ENCODE peak calls at places on chromosome 9, in eight cellular contexts. One of them, this sample, is unnamed.

GRCh38 chr9:4796988-4797956 is 4.5 kb downstream of the RCL1 start:
- DNase-seq in keratinocyte: no peak
- DNase-seq in neural progenitor cell: peak; percentile 70
- DNase-seq in fibroblast of the aortic adventitia: peak; percentile 48
- DNase-seq in fibroblast of lung: peak; percentile 32
- DNase-seq in suprapubic skin: no peak
- DNase-seq in fibroblast of pulmonary artery: peak; percentile 62
- DNase-seq in BE2C: peak; percentile 27
- DNase-seq in this sample: no peak

GRCh38 chr9:103942652-103943051 is 151.5 kb upstream of the SMC2 start:
- DNase-seq in neural progenitor cell: no peak
- DNase-seq in fibroblast of pulmonary artery: no peak
- DNase-seq in BE2C: no peak
- DNase-seq in fibroblast of the aortic adventitia: no peak
- DNase-seq in keratinocyte: no peak
- DNase-seq in suprapubic skin: no peak
- DNase-seq in fibroblast of lung: no peak
- DNase-seq in this sample: no peak

GRCh38 chr9:121735792-121736130 is 84.3 kb downstream of the DAB2IP start:
- DNase-seq in suprapubic skin: no peak
- DNase-seq in fibroblast of the aortic adventitia: no peak
- DNase-seq in fibroblast of lung: no peak
- DNase-seq in keratinocyte: no peak
- DNase-seq in fibroblast of pulmonary artery: no peak
- DNase-seq in neural progenitor cell: no peak
- DNase-seq in BE2C: no peak
- DNase-seq in this sample: no peak

GRCh38 chr9:106962615-106963363 is 99.8 kb downstream of the ZNF462 start:
- DNase-seq in keratinocyte: no peak
- DNase-seq in suprapubic skin: no peak
- DNase-seq in fibroblast of pulmonary artery: peak; percentile 94
- DNase-seq in fibroblast of the aortic adventitia: peak; percentile 34
- DNase-seq in fibroblast of lung: peak; percentile 64
- DNase-seq in BE2C: no peak
- DNase-seq in neural progenitor cell: no peak
- DNase-seq in this sample: no peak

GRCh38 chr9:30815585-30815984 is 1568.9 kb upstream of the ACO1 start:
- DNase-seq in suprapubic skin: no peak
- DNase-seq in keratinocyte: no peak
- DNase-seq in fibroblast of the aortic adventitia: no peak
- DNase-seq in neural progenitor cell: peak; percentile 2
- DNase-seq in BE2C: no peak
- DNase-seq in fibroblast of lung: no peak
- DNase-seq in fibroblast of pulmonary artery: peak; percentile 5
- DNase-seq in this sample: no peak

GRCh38 chr9:15786616-15787015 is 233.8 kb downstream of the CCDC171 start:
- DNase-seq in fibroblast of lung: no peak
- DNase-seq in keratinocyte: no peak
- DNase-seq in fibroblast of pulmonary artery: no peak
- DNase-seq in BE2C: no peak
- DNase-seq in neural progenitor cell: no peak
- DNase-seq in suprapubic skin: no peak
- DNase-seq in fibroblast of the aortic adventitia: no peak
- DNase-seq in this sample: no peak

GRCh38 chr9:6428940-6429889 is 16.2 kb downstream of the UHRF2 start:
- DNase-seq in keratinocyte: no peak
- DNase-seq in BE2C: no peak
- DNase-seq in fibroblast of the aortic adventitia: no peak
- DNase-seq in neural progenitor cell: no peak
- DNase-seq in fibroblast of pulmonary artery: no peak
- DNase-seq in fibroblast of lung: no peak
- DNase-seq in suprapubic skin: no peak
- DNase-seq in this sample: no peak

GRCh38 chr9:99828417-99829176 is 6.9 kb downstream of the NR4A3 start:
- DNase-seq in fibroblast of the aortic adventitia: no peak
- DNase-seq in fibroblast of lung: no peak
- DNase-seq in fibroblast of pulmonary artery: no peak
- DNase-seq in BE2C: no peak
- DNase-seq in keratinocyte: no peak
- DNase-seq in suprapubic skin: no peak
- DNase-seq in neural progenitor cell: peak; percentile 81
- DNase-seq in this sample: no peak

GRCh38 chr9:37602817-37603216 is 10.4 kb upstream of the TOMM5 start:
- DNase-seq in fibroblast of pulmonary artery: no peak
- DNase-seq in BE2C: no peak
- DNase-seq in suprapubic skin: no peak
- DNase-seq in fibroblast of lung: no peak
- DNase-seq in keratinocyte: peak; percentile 19
- DNase-seq in neural progenitor cell: no peak
- DNase-seq in fibroblast of the aortic adventitia: no peak
- DNase-seq in this sample: no peak

GRCh38 chr9:124410321-124410913 is 4.8 kb downstream of the PSMB7 start:
- DNase-seq in fibroblast of pulmonary artery: peak; percentile 25
- DNase-seq in fibroblast of the aortic adventitia: peak; percentile 43
- DNase-seq in neural progenitor cell: no peak
- DNase-seq in fibroblast of lung: no peak
- DNase-seq in suprapubic skin: no peak
- DNase-seq in keratinocyte: no peak
- DNase-seq in BE2C: no peak
- DNase-seq in this sample: no peak

GRCh38 chr9:129405831-129406220 is 215.1 kb downstream of the C9orf50 start:
- DNase-seq in fibroblast of lung: no peak
- DNase-seq in keratinocyte: no peak
- DNase-seq in BE2C: no peak
- DNase-seq in suprapubic skin: no peak
- DNase-seq in neural progenitor cell: no peak
- DNase-seq in fibroblast of the aortic adventitia: no peak
- DNase-seq in fibroblast of pulmonary artery: no peak
- DNase-seq in this sample: no peak

GRCh38 chr9:124940894-124941688 is at the start of gene GOLGA1:
- DNase-seq in neural progenitor cell: peak; percentile 99
- DNase-seq in keratinocyte: peak; percentile 64
- DNase-seq in fibroblast of the aortic adventitia: peak; percentile 93
- DNase-seq in fibroblast of pulmonary artery: peak; percentile 95
- DNase-seq in fibroblast of lung: peak; percentile 91
- DNase-seq in suprapubic skin: peak; percentile 97
- DNase-seq in BE2C: peak; percentile 99
- DNase-seq in this sample: peak; percentile 67

GRCh38 chr9:137823986-137824771 is 53.4 kb upstream of the CACNA1B start:
- DNase-seq in neural progenitor cell: no peak
- DNase-seq in fibroblast of lung: no peak
- DNase-seq in BE2C: no peak
- DNase-seq in keratinocyte: no peak
- DNase-seq in suprapubic skin: no peak
- DNase-seq in fibroblast of the aortic adventitia: no peak
- DNase-seq in fibroblast of pulmonary artery: no peak
- DNase-seq in this sample: no peak

GRCh38 chr9:36154213-36154952 is 14.8 kb upstream of the CCIN start:
- DNase-seq in keratinocyte: no peak
- DNase-seq in BE2C: peak; percentile 29
- DNase-seq in fibroblast of lung: peak; percentile 66
- DNase-seq in neural progenitor cell: no peak
- DNase-seq in fibroblast of pulmonary artery: peak; percentile 92
- DNase-seq in fibroblast of the aortic adventitia: peak; percentile 56
- DNase-seq in suprapubic skin: no peak
- DNase-seq in this sample: peak; percentile 71

GRCh38 chr9:80899208-80899607 is 790.1 kb downstream of the TLE1 start:
- DNase-seq in neural progenitor cell: no peak
- DNase-seq in BE2C: no peak
- DNase-seq in keratinocyte: no peak
- DNase-seq in fibroblast of lung: peak; percentile 75
- DNase-seq in fibroblast of the aortic adventitia: peak; percentile 67
- DNase-seq in suprapubic skin: no peak
- DNase-seq in fibroblast of pulmonary artery: peak; percentile 17
- DNase-seq in this sample: no peak

GRCh38 chr9:130143974-130144373 is 28.2 kb upstream of the NCS1 start:
- DNase-seq in neural progenitor cell: peak; percentile 54
- DNase-seq in fibroblast of lung: peak; percentile 81
- DNase-seq in BE2C: no peak
- DNase-seq in keratinocyte: no peak
- DNase-seq in fibroblast of pulmonary artery: peak; percentile 57
- DNase-seq in fibroblast of the aortic adventitia: peak; percentile 46
- DNase-seq in suprapubic skin: no peak
- DNase-seq in this sample: no peak

GRCh38 chr9:114344692-114345091 is 15.0 kb downstream of the ORM2 start:
- DNase-seq in fibroblast of lung: no peak
- DNase-seq in fibroblast of pulmonary artery: no peak
- DNase-seq in keratinocyte: no peak
- DNase-seq in neural progenitor cell: no peak
- DNase-seq in suprapubic skin: no peak
- DNase-seq in BE2C: no peak
- DNase-seq in fibroblast of the aortic adventitia: no peak
- DNase-seq in this sample: no peak

GRCh38 chr9:134188421-134189166 is 24.2 kb upstream of the RNU6ATAC start:
- DNase-seq in suprapubic skin: peak; percentile 70
- DNase-seq in keratinocyte: no peak
- DNase-seq in BE2C: peak; percentile 50
- DNase-seq in fibroblast of the aortic adventitia: no peak
- DNase-seq in fibroblast of lung: peak; percentile 26
- DNase-seq in neural progenitor cell: no peak
- DNase-seq in fibroblast of pulmonary artery: no peak
- DNase-seq in this sample: peak; percentile 19

GRCh38 chr9:121738969-121739368 is 87.5 kb downstream of the DAB2IP start:
- DNase-seq in BE2C: no peak
- DNase-seq in fibroblast of the aortic adventitia: peak; percentile 70
- DNase-seq in suprapubic skin: no peak
- DNase-seq in neural progenitor cell: no peak
- DNase-seq in fibroblast of lung: peak; percentile 52
- DNase-seq in keratinocyte: no peak
- DNase-seq in fibroblast of pulmonary artery: peak; percentile 20
- DNase-seq in this sample: no peak

GRCh38 chr9:38066907-38067610 is 2.0 kb downstream of the SHB start:
- DNase-seq in neural progenitor cell: peak; percentile 42
- DNase-seq in fibroblast of lung: peak; percentile 34
- DNase-seq in fibroblast of pulmonary artery: peak; percentile 46
- DNase-seq in BE2C: no peak
- DNase-seq in suprapubic skin: no peak
- DNase-seq in keratinocyte: no peak
- DNase-seq in fibroblast of the aortic adventitia: peak; percentile 45
- DNase-seq in this sample: no peak

GRCh38 chr9:76610009-76610352 is 151.0 kb downstream of the GCNT1 start:
- DNase-seq in fibroblast of pulmonary artery: peak; percentile 88
- DNase-seq in BE2C: peak; percentile 40
- DNase-seq in keratinocyte: no peak
- DNase-seq in suprapubic skin: peak; percentile 85
- DNase-seq in neural progenitor cell: no peak
- DNase-seq in fibroblast of the aortic adventitia: peak; percentile 88
- DNase-seq in fibroblast of lung: peak; percentile 51
- DNase-seq in this sample: no peak

GRCh38 chr9:137755261-137755927 is 122.2 kb upstream of the CACNA1B start:
- DNase-seq in BE2C: no peak
- DNase-seq in keratinocyte: no peak
- DNase-seq in neural progenitor cell: no peak
- DNase-seq in fibroblast of lung: no peak
- DNase-seq in suprapubic skin: peak; percentile 4
- DNase-seq in fibroblast of the aortic adventitia: no peak
- DNase-seq in fibroblast of pulmonary artery: no peak
- DNase-seq in this sample: no peak

GRCh38 chr9:77820293-77820954 is 172.3 kb upstream of the GNA14 start:
- DNase-seq in neural progenitor cell: no peak
- DNase-seq in fibroblast of pulmonary artery: peak; percentile 62
- DNase-seq in keratinocyte: no peak
- DNase-seq in fibroblast of the aortic adventitia: peak; percentile 73
- DNase-seq in BE2C: no peak
- DNase-seq in fibroblast of lung: peak; percentile 83
- DNase-seq in suprapubic skin: no peak
- DNase-seq in this sample: no peak

GRCh38 chr9:126033318-126033717 is 286.1 kb downstream of the PBX3 start:
- DNase-seq in fibroblast of pulmonary artery: no peak
- DNase-seq in fibroblast of the aortic adventitia: no peak
- DNase-seq in fibroblast of lung: no peak
- DNase-seq in keratinocyte: no peak
- DNase-seq in suprapubic skin: no peak
- DNase-seq in neural progenitor cell: no peak
- DNase-seq in BE2C: no peak
- DNase-seq in this sample: no peak

GRCh38 chr9:133553978-133554713 is 19.6 kb downstream of the ADAMTSL2 start:
- DNase-seq in BE2C: no peak
- DNase-seq in neural progenitor cell: peak; percentile 51
- DNase-seq in fibroblast of the aortic adventitia: no peak
- DNase-seq in suprapubic skin: no peak
- DNase-seq in fibroblast of pulmonary artery: no peak
- DNase-seq in fibroblast of lung: no peak
- DNase-seq in keratinocyte: no peak
- DNase-seq in this sample: no peak

GRCh38 chr9:108021311-108021710 is 531.7 kb upstream of the KLF4 start:
- DNase-seq in fibroblast of lung: no peak
- DNase-seq in neural progenitor cell: no peak
- DNase-seq in fibroblast of pulmonary artery: no peak
- DNase-seq in BE2C: no peak
- DNase-seq in keratinocyte: no peak
- DNase-seq in suprapubic skin: no peak
- DNase-seq in fibroblast of the aortic adventitia: no peak
- DNase-seq in this sample: no peak

GRCh38 chr9:124857533-124858162 is 4.1 kb downstream of the RPL35 start:
- DNase-seq in neural progenitor cell: no peak
- DNase-seq in suprapubic skin: no peak
- DNase-seq in keratinocyte: no peak
- DNase-seq in BE2C: no peak
- DNase-seq in fibroblast of pulmonary artery: no peak
- DNase-seq in fibroblast of the aortic adventitia: no peak
- DNase-seq in fibroblast of lung: no peak
- DNase-seq in this sample: no peak

GRCh38 chr9:14383296-14383695 is 69.4 kb upstream of the NFIB start:
- DNase-seq in neural progenitor cell: no peak
- DNase-seq in suprapubic skin: no peak
- DNase-seq in BE2C: no peak
- DNase-seq in fibroblast of pulmonary artery: peak; percentile 63
- DNase-seq in fibroblast of lung: peak; percentile 66
- DNase-seq in keratinocyte: no peak
- DNase-seq in fibroblast of the aortic adventitia: peak; percentile 66
- DNase-seq in this sample: peak; percentile 22
- TF ChIP-seq CTCF in neural progenitor cell: no peak
- TF ChIP-seq CTCF in suprapubic skin: no peak
- TF ChIP-seq CTCF in BE2C: no peak
- TF ChIP-seq CTCF in fibroblast of pulmonary artery: no peak
- TF ChIP-seq CTCF in fibroblast of lung: no peak
- TF ChIP-seq CTCF in keratinocyte: no peak
- TF ChIP-seq CTCF in fibroblast of the aortic adventitia: no peak
- TF ChIP-seq CTCF in this sample: no peak

GRCh38 chr9:104992696-104993095 is 64.7 kb upstream of the ABCA1 start:
- DNase-seq in fibroblast of lung: peak; percentile 88
- DNase-seq in fibroblast of the aortic adventitia: peak; percentile 60
- DNase-seq in suprapubic skin: no peak
- DNase-seq in BE2C: no peak
- DNase-seq in neural progenitor cell: no peak
- DNase-seq in fibroblast of pulmonary artery: peak; percentile 65
- DNase-seq in keratinocyte: no peak
- DNase-seq in this sample: no peak
- H3K4me3 ChIP-seq in fibroblast of lung: no peak overlapping the region
- H3K4me3 ChIP-seq in fibroblast of the aortic adventitia: no peak overlapping the region
- H3K4me3 ChIP-seq in suprapubic skin: no peak overlapping the region
- H3K4me3 ChIP-seq in BE2C: no peak overlapping the region
- H3K4me3 ChIP-seq in neural progenitor cell: no peak overlapping the region
- H3K4me3 ChIP-seq in fibroblast of pulmonary artery: no peak overlapping the region
- H3K4me3 ChIP-seq in keratinocyte: no peak overlapping the region
- H3K4me3 ChIP-seq in this sample: no peak overlapping the region

GRCh38 chr9:87497604-87498045 is at the start of gene DAPK1:
- DNase-seq in fibroblast of lung: peak; percentile 60
- DNase-seq in fibroblast of the aortic adventitia: peak; percentile 37
- DNase-seq in suprapubic skin: no peak
- DNase-seq in fibroblast of pulmonary artery: peak; percentile 53
- DNase-seq in neural progenitor cell: peak; percentile 92
- DNase-seq in keratinocyte: no peak
- DNase-seq in BE2C: peak; percentile 89
- DNase-seq in this sample: no peak
- TF ChIP-seq CTCF in fibroblast of lung: no peak
- TF ChIP-seq CTCF in fibroblast of the aortic adventitia: no peak
- TF ChIP-seq CTCF in suprapubic skin: no peak
- TF ChIP-seq CTCF in fibroblast of pulmonary artery: no peak
- TF ChIP-seq CTCF in neural progenitor cell: peak; percentile 37
- TF ChIP-seq CTCF in keratinocyte: no peak
- TF ChIP-seq CTCF in BE2C: peak; percentile 20
- TF ChIP-seq CTCF in this sample: no peak

GRCh38 chr9:90641868-90642558 is 611 bp downstream of the DIRAS2 start:
- DNase-seq in fibroblast of lung: no peak
- DNase-seq in keratinocyte: no peak
- DNase-seq in BE2C: no peak
- DNase-seq in fibroblast of pulmonary artery: no peak
- DNase-seq in neural progenitor cell: peak; percentile 43
- DNase-seq in suprapubic skin: no peak
- DNase-seq in fibroblast of the aortic adventitia: peak; percentile 0
- DNase-seq in this sample: no peak
- H3K4me3 ChIP-seq in fibroblast of lung: no peak overlapping the region
- H3K4me3 ChIP-seq in keratinocyte: peak overlapping the region; percentile 65
- H3K4me3 ChIP-seq in BE2C: peak overlapping the region; percentile 59
- H3K4me3 ChIP-seq in fibroblast of pulmonary artery: no peak overlapping the region
- H3K4me3 ChIP-seq in neural progenitor cell: peak overlapping the region; percentile 50
- H3K4me3 ChIP-seq in suprapubic skin: peak overlapping the region; percentile 55
- H3K4me3 ChIP-seq in fibroblast of the aortic adventitia: no peak overlapping the region
- H3K4me3 ChIP-seq in this sample: peak overlapping the region; percentile 51